ENCODE peak calls at places on chromosomes 13 and 19, in nine cellular contexts. T, G, W, X, K, M, C, O and P are unnamed samples.

GRCh38 chr13:99442273-99442895 is 58.9 kb upstream of the TM9SF2 start:
- DNase-seq in T (no peak), G (peak; percentile 39), W (peak; percentile 61), X (no peak), K (no peak), M (peak; percentile 49), C (no peak), O (peak; percentile 49), P (no peak)

GRCh38 chr13:110306960-110307696 is at the start of the genes COL4A1 and COL4A2:
- DNase-seq in T (peak; percentile 47), G (peak; percentile 74), W (no peak), X (no peak), K (peak; percentile 90), M (peak; percentile 47), C (peak; percentile 87), O (peak; percentile 86), P (peak; percentile 76)

GRCh38 chr19:50679177-50680125 is 30.2 kb downstream of the C19orf81 start:
- DNase-seq in T (peak; percentile 30), G (peak; percentile 59), W (peak; percentile 88), X (no peak), K (peak; percentile 70), M (peak; percentile 72), C (peak; percentile 72), O (peak; percentile 33), P (peak; percentile 81)

GRCh38 chr19:14035706-14036105 is 4.1 kb downstream of the IL27RA start:
- DNase-seq in T (no peak), G (peak; percentile 13), W (no peak), X (no peak), K (no peak), M (no peak), C (no peak), O (no peak), P (no peak)

GRCh38 chr19:7400815-7401214 is 52.1 kb downstream of the ARHGEF18 start:
- DNase-seq in T (no peak), G (no peak), W (no peak), X (no peak), K (no peak), M (no peak), C (no peak), O (no peak), P (no peak)

GRCh38 chr13:64074989-64075474 is 2659.4 kb upstream of the PCDH20 start:
- DNase-seq in T (no peak), G (no peak), W (peak; percentile 40), X (no peak), K (no peak), M (no peak), C (no peak), O (no peak), P (no peak)

GRCh38 chr13:36919833-36920611 is at the start of gene SMAD9:
- DNase-seq in T (peak; percentile 76), G (peak; percentile 48), W (peak; percentile 85), X (no peak), K (peak; percentile 78), M (peak; percentile 77), C (peak; percentile 83), O (peak; percentile 62), P (peak; percentile 70)

GRCh38 chr19:310141-310651 is 19.0 kb upstream of the PLPP2 start:
- DNase-seq in T (no peak), G (no peak), W (no peak), X (no peak), K (no peak), M (no peak), C (no peak), O (peak; percentile 74), P (no peak)

GRCh38 chr19:33821871-33822270 is 25.2 kb downstream of the KCTD15 start:
- DNase-seq in T (no peak), G (no peak), W (no peak), X (no peak), K (no peak), M (no peak), C (no peak), O (no peak), P (no peak)

GRCh38 chr19:35107541-35107939 is 8.1 kb upstream of the FXYD3 start:
- DNase-seq in T (no peak), G (peak; percentile 22), W (peak; percentile 26), X (no peak), K (no peak), M (peak; percentile 67), C (no peak), O (no peak), P (peak; percentile 77)

GRCh38 chr13:113291129-113291528 is 5.9 kb upstream of the LAMP1 start:
- DNase-seq in T (no peak), G (no peak), W (no peak), X (no peak), K (no peak), M (no peak), C (no peak), O (no peak), P (no peak)

GRCh38 chr13:40102854-40103253 is 447.4 kb downstream of the COG6 start:
- DNase-seq in T (no peak), G (peak; percentile 95), W (no peak), X (no peak), K (peak; percentile 32), M (no peak), C (no peak), O (peak; percentile 65), P (no peak)

GRCh38 chr13:107864543-107865460 is 350.5 kb downstream of the LIG4 start:
- DNase-seq in T (no peak), G (peak; percentile 56), W (peak; percentile 78), X (no peak), K (no peak), M (no peak), C (no peak), O (peak; percentile 78), P (no peak)

GRCh38 chr19:38395381-38396127 is 7.1 kb downstream of the SPRED3 start:
- DNase-seq in T (no peak), G (no peak), W (no peak), X (no peak), K (no peak), M (no peak), C (no peak), O (no peak), P (no peak)
- H3K4me3 ChIP-seq in T (no peak overlapping the region), G (no peak overlapping the region), W (no peak overlapping the region), X (peak overlapping the region; percentile 52), K (no peak overlapping the region), M (no peak overlapping the region), C (peak overlapping the region; percentile 17), O (no peak overlapping the region), P (no peak overlapping the region)

DNA sequence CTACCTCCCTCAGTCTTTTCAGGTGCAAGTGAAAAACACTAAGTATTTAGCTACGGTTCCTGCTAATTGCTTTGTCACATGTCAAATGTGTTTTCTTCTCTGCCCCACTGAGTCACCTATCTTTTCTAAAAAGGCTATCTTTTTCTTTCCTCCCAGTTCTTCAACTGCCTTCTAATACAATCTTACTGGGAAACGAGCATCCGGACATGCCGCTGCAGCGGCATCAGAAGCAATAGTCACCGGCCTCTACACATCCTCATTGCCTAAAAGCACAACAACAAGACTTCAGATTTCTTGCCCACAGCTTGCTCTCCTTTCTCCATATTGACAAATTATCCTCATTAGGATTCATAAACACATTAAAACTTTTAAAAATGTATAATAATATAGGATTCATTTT is 1.2 kb downstream of the PCDH9 start:
- DNase-seq in T (no peak), G (no peak), W (no peak), X (no peak), K (no peak), M (no peak), C (no peak), O (peak; percentile 33), P (no peak)
- H3K4me3 ChIP-seq in T (peak overlapping the region; percentile 88), G (peak overlapping the region; percentile 85), W (peak overlapping the region; percentile 73), X (peak overlapping the region; percentile 88), K (no peak overlapping the region), M (no peak overlapping the region), C (peak overlapping the region; percentile 87), O (peak overlapping the region; percentile 80), P (peak overlapping the region; percentile 60)

GRCh38 chr13:83881917-83882625 is at the start of gene SLITRK1:
- DNase-seq in T (no peak), G (peak; percentile 41), W (peak; percentile 93), X (peak; percentile 53), K (no peak), M (peak; percentile 80), C (no peak), O (peak; percentile 75), P (no peak)

GRCh38 chr13:83879431-83880171 is 2.7 kb downstream of the SLITRK1 start:
- DNase-seq in T (no peak), G (no peak), W (no peak), X (no peak), K (no peak), M (no peak), C (no peak), O (no peak), P (no peak)

GRCh38 chr13:83881031-83881727 is 1.1 kb downstream of the SLITRK1 start:
- DNase-seq in T (no peak), G (no peak), W (no peak), X (no peak), K (no peak), M (no peak), C (no peak), O (no peak), P (no peak)

GRCh38 chr13:83878691-83879410 is 3.4 kb downstream of the SLITRK1 start:
- DNase-seq in T (no peak), G (no peak), W (no peak), X (no peak), K (no peak), M (no peak), C (no peak), O (no peak), P (no peak)

DNA sequence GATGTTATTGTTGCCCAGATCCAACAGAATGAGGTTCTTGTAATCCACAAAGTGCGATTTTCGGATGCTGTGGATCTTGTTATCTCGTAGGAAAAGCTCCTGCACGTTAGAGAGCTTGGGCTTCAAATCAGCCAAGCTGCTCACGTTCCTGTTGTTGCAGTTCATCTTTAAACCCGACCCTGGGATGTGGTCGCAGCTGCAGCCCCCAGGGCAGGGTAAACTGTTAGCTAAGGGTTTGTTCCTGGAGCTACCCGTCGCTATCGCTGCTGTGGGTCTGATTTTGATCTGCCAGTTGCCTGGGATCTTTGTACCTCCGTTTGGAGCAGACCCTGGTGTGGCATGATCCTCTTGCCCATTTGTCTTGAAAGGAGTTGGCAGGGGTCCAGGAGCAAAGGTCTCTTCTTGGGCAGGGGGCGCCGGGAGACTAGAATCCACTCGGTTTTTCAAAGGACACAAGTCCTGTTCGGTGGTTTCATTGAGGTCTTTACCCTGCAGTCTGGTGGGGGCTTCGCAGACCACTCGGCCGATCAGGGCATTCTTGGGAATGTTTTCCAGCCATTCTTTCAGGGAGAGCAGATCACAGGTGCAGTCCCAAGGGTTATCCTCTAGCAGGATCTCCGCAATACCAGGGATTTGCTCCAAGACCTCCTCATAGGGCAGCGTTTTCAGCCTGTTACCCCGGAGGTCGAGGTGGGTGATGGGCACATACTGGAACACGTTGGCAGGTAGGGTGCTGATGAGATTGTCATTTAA is 1.8 kb downstream of the SLITRK1 start:
- DNase-seq in T (no peak), G (no peak), W (no peak), X (no peak), K (no peak), M (peak; percentile 28), C (no peak), O (no peak), P (no peak)
- H3K4me3 ChIP-seq in T (no peak overlapping the region), G (peak overlapping the region; percentile 47), W (no peak overlapping the region), X (peak overlapping the region; percentile 79), K (no peak overlapping the region), M (no peak overlapping the region), C (no peak overlapping the region), O (peak overlapping the region; percentile 37), P (no peak overlapping the region)

DNA sequence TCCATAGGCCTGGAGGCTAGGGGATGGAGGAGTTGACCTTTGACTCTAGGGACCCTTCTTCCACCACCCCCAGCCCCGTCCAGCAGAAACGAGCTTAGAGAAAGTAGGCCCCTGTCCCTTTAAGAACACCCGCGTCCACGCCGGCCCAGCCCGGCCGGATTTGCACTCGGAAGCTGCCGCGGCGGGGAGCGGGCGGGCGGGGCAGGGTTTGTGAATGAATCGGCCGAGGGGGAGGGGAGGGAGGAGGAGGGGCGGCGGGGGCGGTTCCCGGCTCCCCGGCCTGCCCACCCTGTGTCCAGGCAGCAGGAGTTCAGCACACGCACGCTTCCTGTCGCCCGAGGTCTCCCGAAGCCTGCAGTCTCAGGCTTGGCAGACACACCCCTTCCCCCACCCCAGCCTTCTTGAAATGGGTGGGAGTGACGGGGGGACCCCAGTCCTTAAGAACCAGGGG is 1.5 kb downstream of the UNC13A start:
- DNase-seq in T (no peak), G (peak; percentile 42), W (peak; percentile 46), X (no peak), K (no peak), M (peak; percentile 22), C (peak; percentile 41), O (peak; percentile 42), P (no peak)
- H3K4me3 ChIP-seq in T (no peak overlapping the region), G (peak overlapping the region; percentile 43), W (no peak overlapping the region), X (peak overlapping the region; percentile 97), K (no peak overlapping the region), M (no peak overlapping the region), C (peak overlapping the region; percentile 46), O (peak overlapping the region; percentile 18), P (no peak overlapping the region)